ENCODE peak calls at places on chromosome 9, in seven cellular contexts. U, F, T, S, N, Z and C are unnamed samples. For H3K9me3, the result is how much of the 10 kb centered on the place peaks cover.

GRCh38 chr9:114446672-114447450 is 58.4 kb downstream of the WHRN start:
- DNase-seq in F (no peak), T (peak), Z (no peak), U (no peak), N (no peak), S (no peak), C (no peak)

GRCh38 chr9:134858051-134858841 is 22.4 kb upstream of the FCN2 start:
- DNase-seq in U (no peak), S (peak), F (no peak), N (peak), Z (peak), T (peak), C (no peak)

GRCh38 chr9:75378926-75379325 is 290.6 kb downstream of the OSTF1 start:
- DNase-seq in T (no peak), U (no peak), Z (no peak), S (no peak), N (no peak), F (no peak), C (no peak)

GRCh38 chr9:35553670-35554543 is 51.2 kb upstream of the TESK1 start:
- DNase-seq in Z (peak), U (no peak), F (peak), S (no peak), N (peak), T (peak), C (no peak)

GRCh38 chr9:13149454-13149853 is 130.0 kb downstream of the MPDZ start:
- DNase-seq in N (no peak), T (no peak), Z (no peak), S (no peak), U (no peak), F (no peak), C (no peak)

GRCh38 chr9:13267743-13268142 is 11.7 kb downstream of the MPDZ start:
- DNase-seq in F (no peak), U (no peak), N (peak), Z (peak), S (no peak), T (no peak), C (no peak)

GRCh38 chr9:88826651-88827245 is 164.5 kb upstream of the S1PR3 start:
- DNase-seq in N (no peak), F (no peak), T (no peak), S (no peak), Z (no peak), U (no peak), C (no peak)

GRCh38 chr9:29806941-29807625 is 2233.8 kb upstream of the C9orf72 start:
- DNase-seq in T (no peak), U (no peak), N (peak), F (peak), Z (no peak), S (no peak), C (no peak)

GRCh38 chr9:92716557-92716956 is 46.6 kb upstream of the IPPK start:
- DNase-seq in F (peak), T (peak), S (peak), Z (peak), N (peak), U (peak), C (peak)

GRCh38 chr9:138008081-138008841 is 130.7 kb downstream of the CACNA1B start:
- DNase-seq in F (no peak), T (peak), Z (no peak), S (peak), U (no peak), N (no peak), C (no peak)

GRCh38 chr9:5557606-5558587 is 47.6 kb downstream of the PDCD1LG2 start:
- DNase-seq in U (peak), T (no peak), F (no peak), S (no peak), N (no peak), Z (no peak), C (peak)

GRCh38 chr9:7165350-7165937 is 407.7 kb downstream of the KDM4C start:
- DNase-seq in U (no peak), N (no peak), T (no peak), S (no peak), Z (no peak), F (no peak), C (no peak)

GRCh38 chr9:74770508-74771261 is 117.0 kb downstream of the TRPM6 start:
- DNase-seq in T (no peak), F (no peak), U (peak), Z (peak), N (peak), S (no peak), C (peak)

GRCh38 chr9:131045300-131046092 is 36.5 kb downstream of the LAMC3 start:
- DNase-seq in S (no peak), T (no peak), U (no peak), N (no peak), F (no peak), Z (peak), C (no peak)

GRCh38 chr9:87662808-87663528 is 63.0 kb upstream of the CTSL start:
- DNase-seq in S (peak), N (peak), U (no peak), Z (peak), T (peak), F (peak), C (no peak)

GRCh38 chr9:83312543-83312942 is 225.7 kb downstream of the FRMD3 start:
- DNase-seq in F (no peak), U (no peak), N (no peak), S (no peak), T (no peak), Z (no peak), C (no peak)

GRCh38 chr9:12775963-12776774 is 1.3 kb downstream of the LURAP1L start:
- DNase-seq in F (peak), N (peak), T (peak), U (no peak), S (peak), Z (peak), C (no peak)

GRCh38 chr9:134869554-134870310 is 10.9 kb upstream of the FCN2 start:
- DNase-seq in F (no peak), U (no peak), N (no peak), T (peak), S (peak), Z (no peak), C (no peak)

GRCh38 chr9:87179556-87180340 is 232.4 kb upstream of the GAS1 start:
- DNase-seq in F (no peak), Z (no peak), U (no peak), N (no peak), S (no peak), T (no peak), C (no peak)

GRCh38 chr9:78982849-78983248 is 588.9 kb upstream of the TLE4 start:
- DNase-seq in Z (no peak), S (no peak), T (no peak), U (no peak), F (no peak), N (peak), C (no peak)

GRCh38 chr9:69104830-69105527 is 69.1 kb upstream of the TJP2 start:
- DNase-seq in S (no peak), F (no peak), Z (no peak), T (peak), N (peak), U (no peak), C (no peak)

GRCh38 chr9:113635586-113635985 is 172.1 kb downstream of the RGS3 start:
- DNase-seq in S (no peak), N (no peak), T (no peak), Z (no peak), U (no peak), F (no peak), C (no peak)

GRCh38 chr9:71758277-71758676 is 10.0 kb downstream of the CEMIP2 start:
- DNase-seq in S (no peak), U (no peak), F (no peak), T (no peak), Z (no peak), N (peak), C (no peak)

GRCh38 chr9:122900791-122901190 is 4.4 kb downstream of the RC3H2 start:
- DNase-seq in T (no peak), F (no peak), Z (no peak), U (no peak), S (no peak), N (peak), C (no peak)

GRCh38 chr9:24090566-24090965 is 264.5 kb upstream of the ELAVL2 start:
- DNase-seq in F (no peak), Z (no peak), T (no peak), U (no peak), N (peak), S (no peak), C (no peak)
- H3K9me3 ChIP-seq in F (under half), Z (under half), T (under half), U (under half), N (under half), S (under half), C (under half)

GRCh38 chr9:40928803-40929487 is 199.5 kb downstream of the FOXD4L6 start:
- DNase-seq in Z (no peak), N (no peak), S (no peak), T (no peak), F (no peak), U (no peak), C (no peak)
- H3K9me3 ChIP-seq in Z (half or more), N (under half), S (under half), T (half or more), F (under half), U (under half), C (half or more)

DNA sequence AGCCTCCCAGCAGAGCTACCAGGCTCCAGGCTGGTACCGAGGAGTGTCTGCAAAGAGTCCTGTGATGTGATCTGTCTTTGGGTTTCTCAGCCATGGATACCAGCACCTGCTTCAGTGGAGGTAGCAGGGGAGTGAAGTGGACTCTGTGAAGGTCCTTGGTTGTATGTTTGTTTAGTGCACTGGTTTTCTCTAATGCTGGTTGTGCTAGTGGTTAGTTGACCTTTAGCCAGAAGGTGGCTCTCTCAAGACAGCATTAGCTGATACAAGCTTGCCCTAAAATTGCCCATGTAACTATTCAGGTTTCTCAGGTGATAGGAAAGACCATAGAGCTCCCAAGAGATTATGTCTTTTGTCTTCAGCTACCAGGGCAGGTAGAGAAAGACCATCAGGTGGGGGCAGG is 87.2 kb downstream of the MTAP start:
- DNase-seq in S (no peak), N (no peak), F (no peak), T (no peak), Z (no peak), U (no peak), C (no peak)
- H3K9me3 ChIP-seq in S (under half), N (under half), F (under half), T (under half), Z (under half), U (under half), C (under half)

GRCh38 chr9:40927260-40927631 is 201.2 kb downstream of the FOXD4L6 start:
- DNase-seq in N (no peak), T (no peak), F (no peak), Z (no peak), U (no peak), S (no peak), C (no peak)

GRCh38 chr9:40927851-40928802 is 200.4 kb downstream of the FOXD4L6 start:
- DNase-seq in S (no peak), U (no peak), Z (no peak), T (no peak), N (no peak), F (no peak), C (no peak)

GRCh38 chr9:40926404-40927259 is 201.8 kb downstream of the FOXD4L6 start:
- DNase-seq in N (no peak), U (no peak), Z (no peak), T (no peak), F (no peak), S (no peak), C (no peak)

DNA sequence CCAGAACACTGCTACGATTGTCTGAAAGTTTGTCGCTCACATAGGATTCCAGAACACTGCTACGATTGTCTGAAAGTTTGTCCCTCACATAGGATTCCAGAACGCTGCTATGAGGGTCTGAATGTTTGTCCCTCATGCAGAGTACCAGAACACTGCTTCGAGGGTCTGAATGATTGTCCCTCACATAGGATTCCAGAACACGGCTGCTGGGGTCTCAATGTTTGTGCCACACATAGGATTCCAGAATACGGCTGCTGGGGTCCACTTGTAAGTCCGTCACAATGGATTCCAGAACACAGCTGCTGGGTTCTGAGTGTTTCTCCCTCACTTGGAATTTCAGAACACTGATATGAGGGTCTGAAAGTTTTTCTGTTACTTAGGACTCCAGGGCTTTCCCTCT is 203.3 kb downstream of the FOXD4L6 start:
- DNase-seq in U (no peak), F (no peak), N (no peak), S (no peak), T (no peak), Z (no peak), C (no peak)
- H3K9me3 ChIP-seq in U (under half), F (under half), N (under half), S (under half), T (half or more), Z (half or more), C (under half)

DNA sequence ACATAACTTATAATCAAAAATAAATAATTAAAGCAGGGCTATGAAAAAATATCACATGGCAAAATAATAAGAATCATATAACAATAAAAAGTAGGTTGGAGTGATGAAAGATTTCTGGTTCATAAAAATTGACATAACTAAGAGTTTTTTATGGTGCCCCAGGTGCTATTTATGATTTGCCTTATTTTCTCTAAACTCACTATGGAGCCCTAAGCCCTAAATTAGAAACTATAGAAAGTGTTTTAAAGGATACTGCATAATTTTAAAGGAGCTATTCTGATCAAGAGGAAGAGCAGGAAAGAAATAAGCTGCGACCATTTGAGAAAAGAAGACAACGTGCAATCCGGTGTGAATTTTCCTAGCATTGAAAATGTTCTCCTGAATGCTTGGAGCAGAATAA is 635.0 kb upstream of the DMAC1 start:
- DNase-seq in U (no peak), S (no peak), T (no peak), N (no peak), F (no peak), Z (no peak), C (no peak)
- H3K9me3 ChIP-seq in U (under half), S (under half), T (under half), N (under half), F (under half), Z (under half), C (under half)

GRCh38 chr9:33341182-33341581 is 50.9 kb downstream of the NFX1 start:
- DNase-seq in U (no peak), N (no peak), S (no peak), F (no peak), T (no peak), Z (no peak), C (no peak)

GRCh38 chr9:33344145-33344544 is 53.8 kb downstream of the NFX1 start:
- DNase-seq in T (no peak), N (no peak), U (no peak), F (no peak), S (no peak), Z (no peak), C (no peak)

GRCh38 chr9:33340186-33340585 is 49.9 kb downstream of the NFX1 start:
- DNase-seq in T (no peak), Z (no peak), S (no peak), F (no peak), U (no peak), N (no peak), C (no peak)
- H3K9me3 ChIP-seq in T (under half), Z (under half), S (under half), F (under half), U (under half), N (under half), C (under half)

GRCh38 chr9:125121156-125121555 is 22.2 kb downstream of the SCAI start:
- DNase-seq in Z (no peak), N (peak), U (no peak), T (no peak), F (no peak), S (no peak), C (no peak)
- H3K9me3 ChIP-seq in Z (under half), N (under half), U (under half), T (under half), F (under half), S (under half), C (under half)

GRCh38 chr9:90767523-90768100 is 34.0 kb upstream of the SYK start:
- DNase-seq in F (no peak), S (no peak), Z (no peak), N (peak), T (no peak), U (no peak), C (no peak)
- H3K9me3 ChIP-seq in F (under half), S (under half), Z (under half), N (under half), T (under half), U (under half), C (under half)

DNA sequence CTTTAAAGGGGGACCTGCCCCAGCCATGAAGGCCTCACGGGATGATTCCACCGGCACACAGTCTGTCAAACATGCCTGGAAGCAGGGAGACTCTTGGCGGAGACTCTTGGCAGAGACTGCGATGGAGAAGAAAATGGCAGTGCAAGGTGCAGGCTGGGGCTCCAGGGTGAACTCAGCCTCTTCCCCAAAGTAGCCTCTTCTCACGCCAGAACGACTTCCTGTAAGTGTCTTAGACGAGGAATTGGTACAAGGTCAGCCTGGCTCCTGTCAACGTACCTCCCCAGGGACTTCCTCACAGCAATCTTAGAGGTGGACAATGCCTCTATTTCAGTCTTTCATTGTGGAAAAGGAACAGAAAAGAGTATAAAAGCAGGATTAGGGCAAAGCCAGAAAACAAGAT is 109.3 kb downstream of the UGCG start:
- DNase-seq in S (no peak), Z (no peak), T (no peak), U (no peak), F (no peak), N (no peak), C (no peak)
- H3K9me3 ChIP-seq in S (under half), Z (under half), T (under half), U (under half), F (under half), N (under half), C (under half)